ENCODE peak calls at places on chromosomes 12 and 14, in four cellular contexts. One of them, this sample, is unnamed.

GRCh38 chr12:55797068-55797467 is 20.5 kb downstream of the SARNP start:
- DNase-seq in WTC11: peak
- DNase-seq in K562: peak
- DNase-seq in HepG2: peak
- DNase-seq in this sample: peak

GRCh38 chr14:54392131-54392859 is 4.5 kb upstream of the CDKN3 start:
- DNase-seq in WTC11: no peak
- DNase-seq in K562: no peak
- DNase-seq in HepG2: no peak
- DNase-seq in this sample: no peak

GRCh38 chr12:74424778-74425177 is 112.9 kb upstream of the ATXN7L3B start:
- DNase-seq in WTC11: no peak
- DNase-seq in K562: no peak
- DNase-seq in HepG2: peak
- DNase-seq in this sample: no peak

GRCh38 chr12:6708968-6709394 is 8.4 kb upstream of the PIANP start:
- DNase-seq in WTC11: no peak
- DNase-seq in K562: no peak
- DNase-seq in HepG2: no peak
- DNase-seq in this sample: no peak

GRCh38 chr12:20624718-20625117 is 70.4 kb upstream of the SLCO1C1 start:
- DNase-seq in WTC11: peak
- DNase-seq in K562: no peak
- DNase-seq in HepG2: peak
- DNase-seq in this sample: no peak

GRCh38 chr14:22814945-22815713 is at the start of gene SLC7A7:
- DNase-seq in WTC11: no peak
- DNase-seq in K562: no peak
- DNase-seq in HepG2: no peak
- DNase-seq in this sample: peak

GRCh38 chr12:75571651-75572050 is 60.2 kb upstream of the KRR1 start:
- DNase-seq in WTC11: no peak
- DNase-seq in K562: no peak
- DNase-seq in HepG2: no peak
- DNase-seq in this sample: no peak

GRCh38 chr12:58148405-58148804 is 207.0 kb downstream of the ATP23 start:
- DNase-seq in WTC11: no peak
- DNase-seq in K562: peak
- DNase-seq in HepG2: no peak
- DNase-seq in this sample: peak

GRCh38 chr12:95396849-95397498 is 77.0 kb upstream of the METAP2 start:
- DNase-seq in WTC11: no peak
- DNase-seq in K562: no peak
- DNase-seq in HepG2: peak
- DNase-seq in this sample: peak

GRCh38 chr14:55448146-55448614 is 7.8 kb upstream of the TBPL2 start:
- DNase-seq in WTC11: no peak
- DNase-seq in K562: no peak
- DNase-seq in HepG2: no peak
- DNase-seq in this sample: peak

GRCh38 chr12:124786065-124786964 is 77.3 kb downstream of the SCARB1 start:
- DNase-seq in WTC11: peak
- DNase-seq in K562: peak
- DNase-seq in HepG2: no peak
- DNase-seq in this sample: peak

GRCh38 chr12:122423258-122424165 is 1.0 kb upstream of the CLIP1 start:
- DNase-seq in WTC11: peak
- DNase-seq in K562: no peak
- DNase-seq in HepG2: peak
- DNase-seq in this sample: no peak

GRCh38 chr12:3152013-3152412 is 74.8 kb downstream of the TSPAN9 start:
- DNase-seq in WTC11: peak
- DNase-seq in K562: no peak
- DNase-seq in HepG2: no peak
- DNase-seq in this sample: no peak

GRCh38 chr12:89919241-89919906 is 210.7 kb upstream of the ATP2B1 start:
- DNase-seq in WTC11: no peak
- DNase-seq in K562: no peak
- DNase-seq in HepG2: no peak
- DNase-seq in this sample: no peak

GRCh38 chr12:22407397-22407796 is 72.9 kb upstream of the ST8SIA1 start:
- DNase-seq in WTC11: no peak
- DNase-seq in K562: no peak
- DNase-seq in HepG2: no peak
- DNase-seq in this sample: no peak

GRCh38 chr12:14827043-14827442 is 13.1 kb upstream of the SMCO3 start:
- DNase-seq in WTC11: no peak
- DNase-seq in K562: no peak
- DNase-seq in HepG2: no peak
- DNase-seq in this sample: no peak

GRCh38 chr12:84508943-84509342 is 403.7 kb downstream of the SLC6A15 start:
- DNase-seq in WTC11: no peak
- DNase-seq in K562: no peak
- DNase-seq in HepG2: no peak
- DNase-seq in this sample: no peak

GRCh38 chr12:30978639-30979038 is 52.1 kb downstream of the TSPAN11 start:
- DNase-seq in WTC11: no peak
- DNase-seq in K562: no peak
- DNase-seq in HepG2: no peak
- DNase-seq in this sample: no peak

GRCh38 chr12:105769486-105769885 is 369.3 kb downstream of the NUAK1 start:
- DNase-seq in WTC11: no peak
- DNase-seq in K562: no peak
- DNase-seq in HepG2: no peak
- DNase-seq in this sample: no peak

GRCh38 chr12:54216580-54217308 is 28.0 kb upstream of the SMUG1 start:
- DNase-seq in WTC11: peak
- DNase-seq in K562: peak
- DNase-seq in HepG2: peak
- DNase-seq in this sample: peak

GRCh38 chr12:124531281-124531745 is 36.1 kb downstream of the NCOR2 start:
- DNase-seq in WTC11: no peak
- DNase-seq in K562: no peak
- DNase-seq in HepG2: no peak
- DNase-seq in this sample: no peak

GRCh38 chr12:120196363-120196762 is 1.8 kb upstream of the GCN1 start:
- DNase-seq in WTC11: no peak
- DNase-seq in K562: no peak
- DNase-seq in HepG2: no peak
- DNase-seq in this sample: no peak

GRCh38 chr12:87599459-87599858 is 429.7 kb downstream of the C12orf50 start:
- DNase-seq in WTC11: no peak
- DNase-seq in K562: no peak
- DNase-seq in HepG2: no peak
- DNase-seq in this sample: no peak

GRCh38 chr14:92967346-92967926 is 44.5 kb downstream of the CHGA start:
- DNase-seq in WTC11: no peak
- DNase-seq in K562: no peak
- DNase-seq in HepG2: no peak
- DNase-seq in this sample: no peak

GRCh38 chr12:32826807-32827412 is 69.7 kb downstream of the PKP2 start:
- DNase-seq in WTC11: no peak
- DNase-seq in K562: no peak
- DNase-seq in HepG2: no peak
- DNase-seq in this sample: no peak

GRCh38 chr14:104235686-104236085 is 97.3 kb downstream of the KIF26A start:
- DNase-seq in WTC11: no peak
- DNase-seq in K562: no peak
- DNase-seq in HepG2: no peak
- DNase-seq in this sample: no peak

GRCh38 chr12:88634008-88634407 is 53.7 kb upstream of the KITLG start:
- DNase-seq in WTC11: no peak
- DNase-seq in K562: no peak
- DNase-seq in HepG2: no peak
- DNase-seq in this sample: no peak

GRCh38 chr14:50775357-50775756 is 55.6 kb downstream of the NIN start:
- DNase-seq in WTC11: no peak
- DNase-seq in K562: no peak
- DNase-seq in HepG2: no peak
- DNase-seq in this sample: no peak

GRCh38 chr14:68598089-68598488 is 194.8 kb downstream of the ZFP36L1 start:
- DNase-seq in WTC11: no peak
- DNase-seq in K562: no peak
- DNase-seq in HepG2: no peak
- DNase-seq in this sample: no peak

GRCh38 chr12:14307004-14307403 is 58.5 kb upstream of the ATF7IP start:
- DNase-seq in WTC11: no peak
- DNase-seq in K562: no peak
- DNase-seq in HepG2: no peak
- DNase-seq in this sample: no peak

GRCh38 chr12:89162704-89163261 is 189.5 kb downstream of the DUSP6 start:
- DNase-seq in WTC11: no peak
- DNase-seq in K562: no peak
- DNase-seq in HepG2: no peak
- DNase-seq in this sample: peak

GRCh38 chr12:53603804-53604203 is 22.4 kb downstream of the ATF7 start:
- DNase-seq in WTC11: no peak
- DNase-seq in K562: no peak
- DNase-seq in HepG2: no peak
- DNase-seq in this sample: no peak

GRCh38 chr12:95258146-95258545 is 40.5 kb downstream of the VEZT start:
- DNase-seq in WTC11: no peak
- DNase-seq in K562: no peak
- DNase-seq in HepG2: no peak
- DNase-seq in this sample: no peak

DNA sequence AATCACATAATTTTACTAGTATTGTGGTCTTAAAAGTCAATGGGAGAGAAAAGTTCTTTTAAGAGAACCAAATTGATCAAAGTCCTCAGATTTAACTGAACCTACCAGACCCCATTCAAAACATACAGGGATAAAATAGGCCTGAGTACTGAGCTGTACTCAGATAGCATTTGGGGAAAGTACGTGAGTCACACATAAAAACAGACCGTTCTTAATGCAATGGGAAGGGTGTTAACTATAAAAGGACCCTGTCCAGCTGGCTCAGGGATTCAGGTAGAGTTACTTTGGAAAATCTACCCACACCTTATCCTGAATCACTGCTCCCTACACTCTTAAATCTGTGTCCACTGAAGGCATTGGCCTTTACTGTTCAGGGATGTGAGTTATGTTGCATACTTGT is 78.0 kb downstream of the PTPN21 start:
- DNase-seq in WTC11: no peak
- DNase-seq in K562: no peak
- DNase-seq in HepG2: no peak
- DNase-seq in this sample: no peak
- TF ChIP-seq HMGXB4 in WTC11: no peak
- TF ChIP-seq HMGXB4 in K562: no peak
- TF ChIP-seq HMGXB4 in HepG2: no peak
- TF ChIP-seq HMGXB4 in this sample: no peak

GRCh38 chr12:11704094-11704493 is 54.6 kb downstream of the ETV6 start:
- DNase-seq in WTC11: no peak
- DNase-seq in K562: no peak
- DNase-seq in HepG2: no peak
- DNase-seq in this sample: no peak

GRCh38 chr12:11701398-11701797 is 51.9 kb downstream of the ETV6 start:
- DNase-seq in WTC11: no peak
- DNase-seq in K562: no peak
- DNase-seq in HepG2: no peak
- DNase-seq in this sample: no peak

GRCh38 chr12:11705010-11705409 is 55.5 kb downstream of the ETV6 start:
- DNase-seq in WTC11: no peak
- DNase-seq in K562: no peak
- DNase-seq in HepG2: peak
- DNase-seq in this sample: peak

GRCh38 chr12:11703378-11703777 is 53.9 kb downstream of the ETV6 start:
- DNase-seq in WTC11: no peak
- DNase-seq in K562: no peak
- DNase-seq in HepG2: no peak
- DNase-seq in this sample: no peak

GRCh38 chr12:11702959-11703358 is 53.5 kb downstream of the ETV6 start:
- DNase-seq in WTC11: no peak
- DNase-seq in K562: no peak
- DNase-seq in HepG2: no peak
- DNase-seq in this sample: no peak
- TF ChIP-seq HMGXB4 in WTC11: no peak
- TF ChIP-seq HMGXB4 in K562: no peak
- TF ChIP-seq HMGXB4 in HepG2: no peak
- TF ChIP-seq HMGXB4 in this sample: no peak

GRCh38 chr14:102227184-102227964 is 77.6 kb downstream of the MOK start:
- DNase-seq in WTC11: no peak
- DNase-seq in K562: no peak
- DNase-seq in HepG2: no peak
- DNase-seq in this sample: no peak
- TF ChIP-seq HMGXB4 in WTC11: no peak
- TF ChIP-seq HMGXB4 in K562: no peak
- TF ChIP-seq HMGXB4 in HepG2: no peak
- TF ChIP-seq HMGXB4 in this sample: no peak

DNA sequence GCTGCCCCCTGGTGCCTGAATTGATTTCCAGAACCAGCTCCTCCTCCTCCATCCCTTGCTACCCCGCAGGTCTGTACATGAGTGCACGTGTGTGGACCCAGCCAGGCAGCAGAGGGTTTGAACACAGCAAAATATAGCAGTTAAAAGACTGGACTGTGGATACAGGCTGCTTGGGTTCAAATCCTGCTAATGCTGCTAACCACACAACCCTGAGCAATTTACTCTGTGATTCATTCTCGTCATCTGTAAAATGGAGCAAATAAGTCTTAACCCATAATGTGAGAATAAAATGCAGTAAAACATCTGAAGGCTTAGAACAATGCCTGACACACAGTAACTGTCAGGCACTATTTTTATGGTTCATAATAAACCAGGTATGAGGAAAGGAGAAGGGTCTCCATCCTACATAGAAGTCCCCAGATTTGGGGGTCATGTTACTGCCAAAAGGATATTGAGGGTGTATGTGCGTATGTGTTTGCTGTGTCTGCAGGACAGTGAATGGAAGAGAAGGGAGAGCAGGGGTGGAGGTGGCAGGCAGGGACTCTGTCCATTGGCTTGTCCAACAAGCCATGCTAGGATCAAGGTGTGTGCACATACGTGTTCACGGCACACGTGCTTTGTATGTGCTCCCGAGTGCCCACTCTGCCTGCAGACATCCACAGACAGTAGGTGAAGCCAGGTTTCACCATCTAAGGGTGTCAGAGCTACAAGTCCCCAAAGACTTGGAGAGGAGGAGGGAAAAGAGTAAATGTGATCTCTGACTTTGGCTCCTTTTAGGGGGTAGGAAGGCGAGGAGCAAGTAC is 1.5 kb upstream of the STAT6 start:
- DNase-seq in WTC11: no peak
- DNase-seq in K562: no peak
- DNase-seq in HepG2: no peak
- DNase-seq in this sample: no peak
- TF ChIP-seq HMGXB4 in WTC11: no peak
- TF ChIP-seq HMGXB4 in K562: peak
- TF ChIP-seq HMGXB4 in HepG2: no peak
- TF ChIP-seq HMGXB4 in this sample: no peak

GRCh38 chr12:64532734-64533351 is 77.5 kb upstream of the RASSF3 start:
- DNase-seq in WTC11: no peak
- DNase-seq in K562: no peak
- DNase-seq in HepG2: no peak
- DNase-seq in this sample: no peak
- TF ChIP-seq HMGXB4 in WTC11: no peak
- TF ChIP-seq HMGXB4 in K562: no peak
- TF ChIP-seq HMGXB4 in HepG2: no peak
- TF ChIP-seq HMGXB4 in this sample: no peak

This sample was measured in A549.